ENCODE peak calls at places on chromosomes 11 and 22, in four cellular contexts. V, Y, K and P are unnamed samples.

GRCh38 chr11:35318977-35319925 is 100.1 kb downstream of the SLC1A2 start:
- DNase-seq in V (no peak), Y (no peak), K (no peak), P (no peak)

GRCh38 chr11:104694259-104695070 is 203.8 kb downstream of the CASP12 start:
- DNase-seq in V (no peak), Y (no peak), K (no peak), P (no peak)

GRCh38 chr22:23689414-23689813 is 1.4 kb upstream of the RGL4 start:
- DNase-seq in V (no peak), Y (no peak), K (no peak), P (no peak)

GRCh38 chr22:35409783-35410662 is 10.1 kb downstream of the MCM5 start:
- DNase-seq in V (no peak), Y (no peak), K (no peak), P (peak)

GRCh38 chr11:116865696-116866095 is 28.3 kb upstream of the APOA1 start:
- DNase-seq in V (no peak), Y (no peak), K (no peak), P (no peak)

GRCh38 chr11:32333335-32333991 is 101.9 kb downstream of the WT1 start:
- DNase-seq in V (no peak), Y (peak), K (peak), P (peak)

GRCh38 chr11:69841170-69841858 is 22.1 kb upstream of the FGF3 start:
- DNase-seq in V (no peak), Y (no peak), K (no peak), P (no peak)

GRCh38 chr22:36741204-36741793 is 34.6 kb downstream of the IFT27 start:
- DNase-seq in V (peak), Y (no peak), K (no peak), P (peak)

GRCh38 chr11:18012314-18012905 is 437 bp downstream of the SERGEF start:
- DNase-seq in V (peak), Y (peak), K (no peak), P (peak)

GRCh38 chr22:32281092-32281491 is 25.9 kb upstream of the SLC5A4 start:
- DNase-seq in V (no peak), Y (no peak), K (no peak), P (no peak)

GRCh38 chr11:108117746-108118371 is 3.5 kb upstream of the ACAT1 start:
- DNase-seq in V (peak), Y (no peak), K (no peak), P (peak)

GRCh38 chr11:66720223-66720898 is 8.7 kb downstream of the SPTBN2 start:
- DNase-seq in V (no peak), Y (peak), K (peak), P (no peak)

GRCh38 chr11:65071907-65072630 is 11.8 kb downstream of the CDCA5 start:
- DNase-seq in V (no peak), Y (no peak), K (no peak), P (peak)

GRCh38 chr11:118615996-118616395 is 8.6 kb downstream of the PHLDB1 start:
- DNase-seq in V (no peak), Y (no peak), K (no peak), P (no peak)

GRCh38 chr11:444397-445144 is 2.8 kb upstream of the ANO9 start:
- DNase-seq in V (no peak), Y (no peak), K (no peak), P (no peak)

GRCh38 chr11:122559734-122560382 is 95.7 kb upstream of the UBASH3B start:
- DNase-seq in V (no peak), Y (peak), K (peak), P (no peak)

GRCh38 chr22:29719894-29720645 is at the start of gene CABP7:
- DNase-seq in V (no peak), Y (no peak), K (no peak), P (no peak)

GRCh38 chr22:49960967-49961600 is 512 bp downstream of the PIM3 start:
- DNase-seq in V (no peak), Y (peak), K (no peak), P (peak)

GRCh38 chr22:42170946-42171345 is 40.3 kb upstream of the CYP2D6 start:
- DNase-seq in V (no peak), Y (no peak), K (no peak), P (no peak)